ENCODE peak calls at places on chromosome 6, in seven cellular contexts. I is IMR-90, L is GM23338, W is colonic mucosa, N is bronchial epithelial cell, F is prostate gland, M is astrocyte of the spinal cord. J is an unnamed sample.

GRCh38 chr6:170202416-170203135 is 88.3 kb downstream of the DLL1 start:
- DNase-seq in I (no peak), L (no peak), W (peak; percentile 6), N (no peak), F (peak; percentile 2), M (no peak), J (no peak)

GRCh38 chr6:51398064-51398740 is 579.5 kb downstream of the TFAP2B start:
- DNase-seq in I (no peak), L (peak; percentile 10), W (no peak), N (peak; percentile 70), F (no peak), M (no peak), J (no peak)

GRCh38 chr6:82178084-82178758 is 69.3 kb downstream of the IBTK start:
- DNase-seq in I (peak; percentile 55), L (no peak), W (no peak), N (peak; percentile 38), F (no peak), M (peak; percentile 57), J (no peak)

GRCh38 chr6:138455746-138456392 is 43.4 kb downstream of the NHSL1 start:
- DNase-seq in I (peak; percentile 52), L (no peak), W (no peak), N (peak; percentile 99), F (no peak), M (peak; percentile 45), J (no peak)

GRCh38 chr6:81876977-81877376 is 124.5 kb upstream of the TENT5A start:
- DNase-seq in I (peak; percentile 30), L (no peak), W (no peak), N (peak; percentile 50), F (no peak), M (no peak), J (no peak)

GRCh38 chr6:147063469-147064031 is 140.7 kb upstream of the STXBP5 start:
- DNase-seq in I (peak; percentile 89), L (no peak), W (no peak), N (peak; percentile 73), F (no peak), M (peak; percentile 92), J (no peak)

GRCh38 chr6:14442250-14442649 is 324.7 kb downstream of the CD83 start:
- DNase-seq in I (no peak), L (no peak), W (no peak), N (no peak), F (no peak), M (no peak), J (no peak)

GRCh38 chr6:45836984-45837383 is 178.7 kb downstream of the CLIC5 start:
- DNase-seq in I (no peak), L (no peak), W (no peak), N (peak; percentile 10), F (no peak), M (no peak), J (no peak)

GRCh38 chr6:108559097-108559883 is 1.4 kb upstream of the FOXO3 start:
- DNase-seq in I (peak; percentile 84), L (peak; percentile 74), W (peak; percentile 93), N (peak; percentile 51), F (peak; percentile 91), M (peak; percentile 85), J (peak; percentile 89)

GRCh38 chr6:131979515-131980337 is 28.6 kb upstream of the CCN2 start:
- DNase-seq in I (peak; percentile 97), L (no peak), W (no peak), N (no peak), F (no peak), M (peak; percentile 98), J (no peak)

GRCh38 chr6:47093169-47093568 is 51.0 kb upstream of the ADGRF1 start:
- DNase-seq in I (no peak), L (no peak), W (peak; percentile 80), N (no peak), F (peak; percentile 40), M (no peak), J (no peak)

GRCh38 chr6:47092249-47092648 is 50.1 kb upstream of the ADGRF1 start:
- DNase-seq in I (no peak), L (no peak), W (no peak), N (no peak), F (no peak), M (no peak), J (no peak)

GRCh38 chr6:47096233-47096887 is 54.2 kb upstream of the ADGRF1 start:
- DNase-seq in I (no peak), L (no peak), W (no peak), N (no peak), F (no peak), M (no peak), J (no peak)

GRCh38 chr6:47097092-47097945 is 55.2 kb upstream of the ADGRF1 start:
- DNase-seq in I (peak; percentile 85), L (peak; percentile 88), W (peak; percentile 86), N (peak; percentile 86), F (peak; percentile 78), M (peak; percentile 85), J (peak; percentile 76)

DNA sequence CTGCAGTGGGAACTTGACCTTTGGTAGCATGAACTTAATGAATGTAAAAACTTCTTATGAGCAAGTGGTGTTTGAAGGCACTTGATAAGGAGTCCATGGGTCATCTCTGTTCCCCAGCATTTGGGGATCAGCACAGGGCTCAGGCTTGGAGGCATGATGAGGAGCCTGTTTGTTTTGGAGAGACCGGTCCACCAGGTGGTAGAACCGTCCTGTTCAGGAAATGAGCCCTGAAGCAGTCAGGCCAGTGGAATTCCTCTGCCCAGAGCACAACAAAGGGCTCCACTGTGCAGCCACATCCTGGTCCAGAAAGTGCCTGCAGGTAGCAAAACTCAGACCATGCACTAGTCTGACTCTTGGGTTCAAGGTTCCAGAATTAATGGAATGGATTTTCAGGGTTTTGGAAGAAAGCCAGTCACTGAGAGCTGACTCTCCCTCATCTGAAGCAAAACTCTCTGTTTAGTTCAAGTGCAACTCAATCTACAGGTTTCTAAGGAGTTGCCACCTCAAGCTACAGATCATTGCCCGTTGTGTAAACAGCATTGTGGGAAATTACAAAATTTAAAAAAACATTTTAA is 52.3 kb upstream of the ADGRF1 start:
- DNase-seq in I (peak; percentile 13), L (peak; percentile 32), W (peak; percentile 62), N (peak; percentile 72), F (peak; percentile 26), M (peak; percentile 44), J (peak; percentile 48)
- TF ChIP-seq CTCF in I (no peak), L (peak; percentile 37), W (no peak), N (peak; percentile 29), F (no peak), M (no peak), J (peak; percentile 23)

GRCh38 chr6:135439549-135439948 is 58.0 kb downstream of the AHI1 start:
- DNase-seq in I (no peak), L (no peak), W (no peak), N (no peak), F (no peak), M (no peak), J (no peak)

GRCh38 chr6:135434095-135434494 is 63.4 kb downstream of the AHI1 start:
- DNase-seq in I (no peak), L (no peak), W (no peak), N (no peak), F (no peak), M (no peak), J (no peak)

GRCh38 chr6:135440087-135440792 is 57.3 kb downstream of the AHI1 start:
- DNase-seq in I (no peak), L (no peak), W (no peak), N (no peak), F (no peak), M (no peak), J (no peak)

DNA sequence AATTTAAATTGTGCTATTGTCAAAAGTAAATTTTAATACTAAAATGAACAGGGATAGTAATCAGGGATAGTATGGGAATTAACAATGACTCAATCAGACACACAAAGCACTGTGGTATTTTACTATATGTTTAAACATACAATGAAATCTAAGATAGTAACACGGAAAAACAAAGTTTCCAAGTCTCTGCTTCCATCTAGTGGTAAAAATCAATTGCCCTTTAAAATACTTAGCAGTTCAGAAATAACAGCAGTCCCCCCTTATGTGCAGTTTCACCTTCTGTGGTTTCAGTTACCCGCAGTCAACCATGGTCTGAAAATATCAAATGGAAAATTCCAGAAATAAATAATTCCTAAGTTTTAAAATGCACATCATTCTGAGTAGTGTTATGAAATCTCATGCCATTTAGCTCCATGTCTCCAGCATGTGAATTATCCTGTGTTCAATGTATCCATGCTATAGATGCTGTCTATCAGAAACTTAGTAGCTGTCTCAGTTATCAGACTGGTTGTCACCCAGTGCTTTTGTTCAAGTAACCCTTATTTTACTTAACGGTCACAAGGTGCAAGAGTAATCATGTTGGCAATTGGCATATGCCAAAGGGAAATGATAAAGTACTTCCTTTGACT is 58.5 kb downstream of the AHI1 start:
- DNase-seq in I (peak; percentile 58), L (peak; percentile 62), W (no peak), N (peak; percentile 66), F (no peak), M (peak; percentile 35), J (no peak)
- TF ChIP-seq CTCF in I (peak; percentile 55), L (peak; percentile 56), W (peak; percentile 43), N (peak; percentile 37), F (no peak), M (peak; percentile 50), J (no peak)

DNA sequence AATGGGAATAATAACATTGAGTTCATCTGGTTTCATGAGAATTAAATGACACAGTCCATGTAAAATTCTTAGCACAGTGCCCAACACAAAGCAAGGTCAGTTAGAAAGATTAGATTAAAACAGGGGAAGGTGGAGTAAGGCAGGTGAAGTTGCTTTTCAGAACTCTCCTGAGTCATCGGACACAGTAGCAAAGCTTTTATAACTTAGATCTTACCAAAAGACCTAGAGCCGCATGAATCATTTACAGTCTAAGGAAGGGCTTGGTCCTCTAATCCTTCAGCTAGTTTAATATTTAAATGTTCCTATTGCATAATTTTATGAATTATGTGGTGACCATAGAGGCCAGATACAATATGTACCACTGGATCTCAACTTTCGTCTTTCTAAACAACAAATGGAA is 202.1 kb upstream of the SNX9 start:
- DNase-seq in I (no peak), L (no peak), W (no peak), N (peak; percentile 62), F (no peak), M (no peak), J (no peak)
- TF ChIP-seq CTCF in I (no peak), L (no peak), W (no peak), N (no peak), F (no peak), M (no peak), J (no peak)

DNA sequence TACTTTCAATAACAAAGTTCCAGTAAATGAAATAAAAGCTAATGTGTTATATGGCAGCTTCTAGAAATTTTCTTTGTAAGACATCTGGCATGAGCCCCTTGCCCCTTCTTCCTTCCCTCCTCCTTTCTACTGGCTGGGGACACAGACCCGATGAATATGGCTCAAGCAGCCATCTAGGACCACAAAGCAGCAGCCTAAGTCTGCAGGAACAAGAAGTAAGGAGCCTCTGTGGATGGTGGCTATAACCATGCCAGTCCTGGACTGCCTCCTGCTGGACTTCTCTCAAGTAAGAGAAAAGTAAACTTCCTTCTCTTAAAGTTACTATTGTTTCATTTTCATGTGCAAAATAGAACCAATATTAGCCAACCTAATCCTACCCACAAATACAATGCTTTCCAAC is 114.9 kb upstream of the DST start:
- DNase-seq in I (peak; percentile 71), L (peak; percentile 44), W (peak; percentile 34), N (peak; percentile 62), F (peak; percentile 35), M (peak; percentile 62), J (peak; percentile 41)
- TF ChIP-seq CTCF in I (peak; percentile 58), L (peak; percentile 70), W (peak; percentile 33), N (peak; percentile 71), F (no peak), M (peak; percentile 45), J (peak; percentile 67)